ENCODE peak calls at places on chromosomes 11 and 22, in seven cellular contexts. One of them, this sample, is unnamed.

GRCh38 chr11:123493393-123494063 is 63.5 kb downstream of the GRAMD1B start:
- DNase-seq in A549: no peak
- DNase-seq in stomach: no peak
- DNase-seq in Peyer's patch: no peak
- DNase-seq in right lobe of liver: no peak
- DNase-seq in HCT116: no peak
- DNase-seq in erythroblast: no peak
- DNase-seq in this sample: no peak

GRCh38 chr11:110196884-110197420 is 99.5 kb downstream of the RDX start:
- DNase-seq in A549: no peak
- DNase-seq in stomach: no peak
- DNase-seq in Peyer's patch: no peak
- DNase-seq in right lobe of liver: no peak
- DNase-seq in HCT116: no peak
- DNase-seq in erythroblast: no peak
- DNase-seq in this sample: no peak

GRCh38 chr11:2159536-2160413 is 1.2 kb downstream of the INS start:
- DNase-seq in A549: no peak
- DNase-seq in stomach: no peak
- DNase-seq in Peyer's patch: no peak
- DNase-seq in right lobe of liver: no peak
- DNase-seq in HCT116: no peak
- DNase-seq in erythroblast: no peak
- DNase-seq in this sample: no peak

GRCh38 chr11:26841818-26842457 is 120.1 kb upstream of the SLC5A12 start:
- DNase-seq in A549: no peak
- DNase-seq in stomach: no peak
- DNase-seq in Peyer's patch: no peak
- DNase-seq in right lobe of liver: no peak
- DNase-seq in HCT116: no peak
- DNase-seq in erythroblast: no peak
- DNase-seq in this sample: no peak

GRCh38 chr22:49106136-49106930 is 721.3 kb downstream of the BRD1 start:
- DNase-seq in A549: no peak
- DNase-seq in stomach: no peak
- DNase-seq in Peyer's patch: no peak
- DNase-seq in right lobe of liver: no peak
- DNase-seq in HCT116: no peak
- DNase-seq in erythroblast: no peak
- DNase-seq in this sample: no peak

GRCh38 chr11:109993786-109994185 is 99.4 kb upstream of the ZC3H12C start:
- DNase-seq in A549: no peak
- DNase-seq in stomach: no peak
- DNase-seq in Peyer's patch: no peak
- DNase-seq in right lobe of liver: no peak
- DNase-seq in HCT116: no peak
- DNase-seq in erythroblast: no peak
- DNase-seq in this sample: no peak

GRCh38 chr11:115606223-115607220 is 102.3 kb upstream of the CADM1 start:
- DNase-seq in A549: no peak
- DNase-seq in stomach: peak; percentile 31
- DNase-seq in Peyer's patch: no peak
- DNase-seq in right lobe of liver: peak; percentile 73
- DNase-seq in HCT116: no peak
- DNase-seq in erythroblast: no peak
- DNase-seq in this sample: no peak

GRCh38 chr11:43969543-43969942 is 27.1 kb downstream of the C11orf96 start:
- DNase-seq in A549: no peak
- DNase-seq in stomach: no peak
- DNase-seq in Peyer's patch: no peak
- DNase-seq in right lobe of liver: no peak
- DNase-seq in HCT116: no peak
- DNase-seq in erythroblast: no peak
- DNase-seq in this sample: no peak

GRCh38 chr22:29030618-29031235 is 30.9 kb downstream of the C22orf31 start:
- DNase-seq in A549: peak; percentile 75
- DNase-seq in stomach: peak; percentile 93
- DNase-seq in Peyer's patch: no peak
- DNase-seq in right lobe of liver: peak; percentile 96
- DNase-seq in HCT116: peak; percentile 89
- DNase-seq in erythroblast: peak; percentile 38
- DNase-seq in this sample: peak; percentile 67

GRCh38 chr22:24831678-24832077 is 25.7 kb downstream of the SGSM1 start:
- DNase-seq in A549: no peak
- DNase-seq in stomach: no peak
- DNase-seq in Peyer's patch: no peak
- DNase-seq in right lobe of liver: no peak
- DNase-seq in HCT116: no peak
- DNase-seq in erythroblast: no peak
- DNase-seq in this sample: no peak

GRCh38 chr22:23786261-23786710 is 480 bp upstream of the SMARCB1 start:
- DNase-seq in A549: no peak
- DNase-seq in stomach: no peak
- DNase-seq in Peyer's patch: no peak
- DNase-seq in right lobe of liver: peak; percentile 75
- DNase-seq in HCT116: no peak
- DNase-seq in erythroblast: no peak
- DNase-seq in this sample: no peak

GRCh38 chr11:76698321-76699043 is 27.9 kb upstream of the LRRC32 start:
- DNase-seq in A549: no peak
- DNase-seq in stomach: no peak
- DNase-seq in Peyer's patch: no peak
- DNase-seq in right lobe of liver: no peak
- DNase-seq in HCT116: peak; percentile 34
- DNase-seq in erythroblast: peak; percentile 81
- DNase-seq in this sample: no peak

GRCh38 chr11:125390949-125391348 is 105.1 kb downstream of the FEZ1 start:
- DNase-seq in A549: no peak
- DNase-seq in stomach: no peak
- DNase-seq in Peyer's patch: no peak
- DNase-seq in right lobe of liver: no peak
- DNase-seq in HCT116: no peak
- DNase-seq in erythroblast: no peak
- DNase-seq in this sample: no peak

GRCh38 chr11:2789331-2789730 is 89.5 kb upstream of the KCNQ1OT1 start:
- DNase-seq in A549: no peak
- DNase-seq in stomach: peak; percentile 23
- DNase-seq in Peyer's patch: no peak
- DNase-seq in right lobe of liver: no peak
- DNase-seq in HCT116: no peak
- DNase-seq in erythroblast: no peak
- DNase-seq in this sample: no peak

GRCh38 chr11:100776212-100776896 is 89.3 kb downstream of the ARHGAP42 start:
- DNase-seq in A549: peak; percentile 69
- DNase-seq in stomach: no peak
- DNase-seq in Peyer's patch: no peak
- DNase-seq in right lobe of liver: no peak
- DNase-seq in HCT116: peak; percentile 82
- DNase-seq in erythroblast: no peak
- DNase-seq in this sample: no peak

GRCh38 chr11:110311783-110312578 is 15.6 kb upstream of the RDX start:
- DNase-seq in A549: no peak
- DNase-seq in stomach: no peak
- DNase-seq in Peyer's patch: no peak
- DNase-seq in right lobe of liver: no peak
- DNase-seq in HCT116: no peak
- DNase-seq in erythroblast: no peak
- DNase-seq in this sample: no peak

GRCh38 chr11:72829178-72829577 is 15.0 kb downstream of the ATG16L2 start:
- DNase-seq in A549: no peak
- DNase-seq in stomach: no peak
- DNase-seq in Peyer's patch: no peak
- DNase-seq in right lobe of liver: no peak
- DNase-seq in HCT116: no peak
- DNase-seq in erythroblast: no peak
- DNase-seq in this sample: no peak

GRCh38 chr11:9973921-9974320 is 310.0 kb downstream of the SWAP70 start:
- DNase-seq in A549: no peak
- DNase-seq in stomach: no peak
- DNase-seq in Peyer's patch: no peak
- DNase-seq in right lobe of liver: no peak
- DNase-seq in HCT116: no peak
- DNase-seq in erythroblast: no peak
- DNase-seq in this sample: no peak

GRCh38 chr11:69470793-69471192 is 10.7 kb upstream of the LINC01488 start:
- DNase-seq in A549: no peak
- DNase-seq in stomach: no peak
- DNase-seq in Peyer's patch: no peak
- DNase-seq in right lobe of liver: no peak
- DNase-seq in HCT116: no peak
- DNase-seq in erythroblast: no peak
- DNase-seq in this sample: no peak

GRCh38 chr11:69468236-69468635 is 13.2 kb upstream of the LINC01488 start:
- DNase-seq in A549: no peak
- DNase-seq in stomach: no peak
- DNase-seq in Peyer's patch: no peak
- DNase-seq in right lobe of liver: no peak
- DNase-seq in HCT116: no peak
- DNase-seq in erythroblast: no peak
- DNase-seq in this sample: no peak

GRCh38 chr11:69467646-69468045 is 13.8 kb upstream of the LINC01488 start:
- DNase-seq in A549: no peak
- DNase-seq in stomach: no peak
- DNase-seq in Peyer's patch: no peak
- DNase-seq in right lobe of liver: no peak
- DNase-seq in HCT116: no peak
- DNase-seq in erythroblast: no peak
- DNase-seq in this sample: no peak

GRCh38 chr11:69470301-69470700 is 11.2 kb upstream of the LINC01488 start:
- DNase-seq in A549: no peak
- DNase-seq in stomach: no peak
- DNase-seq in Peyer's patch: no peak
- DNase-seq in right lobe of liver: peak; percentile 75
- DNase-seq in HCT116: no peak
- DNase-seq in erythroblast: no peak
- DNase-seq in this sample: no peak

DNA sequence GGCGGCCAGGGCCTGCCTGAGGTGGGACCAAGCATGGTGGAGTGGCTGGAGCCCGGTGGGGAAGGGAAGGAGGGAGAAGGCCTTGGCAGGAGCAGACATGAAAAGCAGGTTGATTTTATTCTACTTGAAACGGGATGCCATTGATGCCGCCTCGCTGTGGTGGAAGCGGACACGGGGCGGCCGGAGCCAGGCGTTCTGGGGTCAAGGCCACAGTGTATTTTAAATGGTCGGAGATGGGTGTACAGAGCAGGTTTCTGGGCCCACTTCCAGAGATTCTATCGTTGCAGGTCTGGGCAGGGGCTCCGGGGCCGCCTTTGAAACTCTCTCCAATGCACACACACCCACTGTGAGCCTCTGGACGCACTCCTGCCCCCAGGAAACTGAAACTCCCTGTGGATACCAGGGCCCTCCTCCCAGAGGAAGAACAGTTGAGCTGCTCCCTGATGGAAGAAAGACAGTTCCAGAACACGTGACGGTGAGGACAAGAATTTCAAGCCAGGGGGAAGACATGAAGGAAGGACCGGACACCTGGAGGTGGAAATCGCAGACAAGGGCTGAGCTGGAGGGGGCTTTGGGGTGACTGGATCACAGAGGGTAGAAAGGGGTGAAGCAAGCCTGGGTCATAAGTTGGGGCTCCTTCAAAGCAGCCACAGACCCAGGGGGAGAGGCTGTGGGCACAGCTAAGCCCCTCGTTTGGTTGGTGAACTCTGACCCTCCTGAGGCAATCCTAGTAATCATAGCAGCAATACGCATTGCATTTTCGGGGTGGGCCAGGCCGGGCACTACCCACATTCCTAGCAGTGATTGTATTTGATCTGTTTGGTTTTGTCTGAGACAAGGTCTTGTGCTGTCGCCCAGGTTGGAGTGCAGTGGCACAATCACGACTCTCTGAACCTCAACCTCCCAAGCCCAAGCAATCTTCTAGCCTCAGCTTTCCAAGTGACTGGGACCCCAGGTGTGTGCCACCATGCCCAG is 12.3 kb upstream of the LINC01488 start:
- DNase-seq in A549: no peak
- DNase-seq in stomach: no peak
- DNase-seq in Peyer's patch: no peak
- DNase-seq in right lobe of liver: peak; percentile 81
- DNase-seq in HCT116: no peak
- DNase-seq in erythroblast: no peak
- DNase-seq in this sample: no peak
- TF ChIP-seq POLR2A in A549: no peak
- TF ChIP-seq POLR2A in stomach: no peak
- TF ChIP-seq POLR2A in Peyer's patch: no peak
- TF ChIP-seq POLR2A in right lobe of liver: no peak
- TF ChIP-seq POLR2A in HCT116: no peak
- TF ChIP-seq POLR2A in erythroblast: no peak
- TF ChIP-seq POLR2A in this sample: no peak

DNA sequence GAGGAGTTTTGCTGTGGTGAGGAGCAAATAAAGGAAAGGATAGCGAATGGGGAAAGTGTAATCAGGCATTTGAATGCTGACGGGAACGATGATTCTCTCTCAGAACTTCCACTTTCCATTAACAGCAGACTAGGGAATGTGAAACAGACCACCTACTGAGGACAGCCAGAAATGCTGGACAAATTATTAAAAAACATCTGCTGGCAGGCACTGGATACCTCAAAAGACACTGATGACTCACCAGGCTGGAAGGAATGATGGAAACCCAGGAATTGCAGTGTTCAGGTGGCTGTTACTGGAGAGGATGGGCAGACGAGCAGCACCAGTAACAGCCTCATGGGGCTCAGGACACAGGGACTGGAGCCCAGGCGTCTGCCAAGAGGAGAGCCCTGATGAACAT is 33.4 kb downstream of the PLA2G6 start:
- DNase-seq in A549: no peak
- DNase-seq in stomach: no peak
- DNase-seq in Peyer's patch: no peak
- DNase-seq in right lobe of liver: peak; percentile 36
- DNase-seq in HCT116: peak; percentile 39
- DNase-seq in erythroblast: no peak
- DNase-seq in this sample: peak; percentile 38
- TF ChIP-seq POLR2A in A549: no peak
- TF ChIP-seq POLR2A in stomach: no peak
- TF ChIP-seq POLR2A in Peyer's patch: no peak
- TF ChIP-seq POLR2A in right lobe of liver: no peak
- TF ChIP-seq POLR2A in HCT116: no peak
- TF ChIP-seq POLR2A in erythroblast: no peak
- TF ChIP-seq POLR2A in this sample: no peak

GRCh38 chr11:64233913-64234839 is at the start of gene VEGFB:
- DNase-seq in A549: no peak
- DNase-seq in stomach: peak; percentile 81
- DNase-seq in Peyer's patch: peak; percentile 81
- DNase-seq in right lobe of liver: peak; percentile 81
- DNase-seq in HCT116: no peak
- DNase-seq in erythroblast: peak; percentile 72
- DNase-seq in this sample: peak; percentile 67
- TF ChIP-seq POLR2A in A549: no peak
- TF ChIP-seq POLR2A in stomach: no peak
- TF ChIP-seq POLR2A in Peyer's patch: peak; percentile 13
- TF ChIP-seq POLR2A in right lobe of liver: peak; percentile 27
- TF ChIP-seq POLR2A in HCT116: no peak
- TF ChIP-seq POLR2A in erythroblast: no peak
- TF ChIP-seq POLR2A in this sample: no peak

DNA sequence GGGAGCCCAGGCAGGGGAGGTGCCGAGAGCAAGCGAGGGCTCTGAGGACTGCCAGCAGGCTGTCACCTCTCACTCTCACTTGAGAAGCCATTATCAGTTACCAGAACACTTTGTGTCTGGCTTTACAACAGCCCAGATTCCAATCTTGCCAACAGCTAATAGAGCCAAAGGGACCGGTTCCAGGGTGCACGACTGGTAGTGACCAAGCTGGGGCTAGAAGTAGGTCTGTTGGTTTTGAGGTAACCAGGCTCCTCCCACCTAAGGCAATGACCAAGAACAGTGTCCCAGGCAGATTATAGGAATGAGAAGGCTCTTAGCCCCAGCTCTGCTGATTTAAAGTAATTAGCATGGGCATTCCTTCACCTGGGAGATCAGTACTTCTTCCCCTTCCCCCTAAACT is 7.2 kb upstream of the IL10RA start:
- DNase-seq in A549: no peak
- DNase-seq in stomach: no peak
- DNase-seq in Peyer's patch: no peak
- DNase-seq in right lobe of liver: peak; percentile 24
- DNase-seq in HCT116: no peak
- DNase-seq in erythroblast: no peak
- DNase-seq in this sample: no peak
- TF ChIP-seq POLR2A in A549: no peak
- TF ChIP-seq POLR2A in stomach: no peak
- TF ChIP-seq POLR2A in Peyer's patch: no peak
- TF ChIP-seq POLR2A in right lobe of liver: no peak
- TF ChIP-seq POLR2A in HCT116: no peak
- TF ChIP-seq POLR2A in erythroblast: no peak
- TF ChIP-seq POLR2A in this sample: no peak

This sample was measured in H54.